ENCODE peak calls at places on chromosomes 6 and 20, in five cellular contexts. Q is A549, H is MM.1S, V is endothelial cell of umbilical vein, X is keratinocyte. Z is an unnamed sample.
A peak's percentile ranks its signal among the peaks of the same experiment; 100 is the strongest.

GRCh38 chr20:23655551-23656211 is 17.9 kb upstream of the CST3 start:
- DNase-seq in Q (no peak), H (no peak), V (no peak), X (no peak), Z (no peak)

GRCh38 chr20:21104921-21105320 is 1.2 kb downstream of the LINC00237 start:
- DNase-seq in Q (no peak), H (no peak), V (no peak), X (no peak), Z (no peak)

GRCh38 chr20:14696937-14697336 is 359.5 kb upstream of the FLRT3 start:
- DNase-seq in Q (no peak), H (no peak), V (no peak), X (no peak), Z (no peak)

GRCh38 chr6:142387997-142388815 is 86.4 kb downstream of the ADGRG6 start:
- DNase-seq in Q (no peak), H (no peak), V (peak; percentile 81), X (no peak), Z (peak; percentile 66)

GRCh38 chr20:60697252-60697651 is 554.8 kb upstream of the CDH4 start:
- DNase-seq in Q (no peak), H (no peak), V (no peak), X (no peak), Z (no peak)

GRCh38 chr6:51619042-51619799 is 468.2 kb downstream of the PKHD1 start:
- DNase-seq in Q (no peak), H (no peak), V (no peak), X (no peak), Z (peak; percentile 8)

GRCh38 chr6:55758156-55758942 is 117.0 kb downstream of the BMP5 start:
- DNase-seq in Q (peak; percentile 8), H (no peak), V (peak; percentile 46), X (peak; percentile 36), Z (peak; percentile 65)

GRCh38 chr20:8535403-8536003 is 403.4 kb downstream of the PLCB1 start:
- DNase-seq in Q (peak; percentile 33), H (peak; percentile 17), V (peak; percentile 29), X (no peak), Z (no peak)

GRCh38 chr20:19867940-19868371 is 109.9 kb downstream of the RIN2 start:
- DNase-seq in Q (no peak), H (no peak), V (no peak), X (no peak), Z (no peak)

GRCh38 chr20:33896509-33896908 is 85.4 kb downstream of the CHMP4B start:
- DNase-seq in Q (no peak), H (no peak), V (no peak), X (no peak), Z (no peak)

GRCh38 chr6:89475634-89476033 is 42.7 kb downstream of the ANKRD6 start:
- DNase-seq in Q (no peak), H (peak; percentile 49), V (peak; percentile 10), X (no peak), Z (no peak)

GRCh38 chr6:38808039-38808438 is 92.9 kb downstream of the DNAH8 start:
- DNase-seq in Q (no peak), H (no peak), V (no peak), X (no peak), Z (no peak)

DNA sequence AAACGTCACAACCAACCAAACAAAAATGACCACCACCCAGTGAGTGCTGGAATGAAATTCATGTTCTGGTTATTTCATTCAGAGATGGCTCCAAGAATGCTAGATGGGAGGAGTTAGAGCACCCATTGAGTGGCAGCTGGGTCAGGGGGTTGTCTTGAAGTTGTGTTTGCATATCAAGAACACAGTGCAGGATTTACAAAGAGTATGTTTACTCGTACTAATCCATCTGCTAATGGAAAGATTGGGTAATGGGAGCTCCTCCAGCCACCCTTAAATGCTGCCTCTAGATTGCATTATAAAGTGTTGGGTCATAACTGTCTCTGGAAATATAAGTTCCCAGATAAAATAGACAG is 13.4 kb downstream of the SLC35F1 start:
- DNase-seq in Q (no peak), H (no peak), V (no peak), X (no peak), Z (peak; percentile 17)
- H3K4me3 ChIP-seq in Q (no peak overlapping the region), H (no peak overlapping the region), V (no peak overlapping the region), X (no peak overlapping the region), Z (no peak overlapping the region)

DNA sequence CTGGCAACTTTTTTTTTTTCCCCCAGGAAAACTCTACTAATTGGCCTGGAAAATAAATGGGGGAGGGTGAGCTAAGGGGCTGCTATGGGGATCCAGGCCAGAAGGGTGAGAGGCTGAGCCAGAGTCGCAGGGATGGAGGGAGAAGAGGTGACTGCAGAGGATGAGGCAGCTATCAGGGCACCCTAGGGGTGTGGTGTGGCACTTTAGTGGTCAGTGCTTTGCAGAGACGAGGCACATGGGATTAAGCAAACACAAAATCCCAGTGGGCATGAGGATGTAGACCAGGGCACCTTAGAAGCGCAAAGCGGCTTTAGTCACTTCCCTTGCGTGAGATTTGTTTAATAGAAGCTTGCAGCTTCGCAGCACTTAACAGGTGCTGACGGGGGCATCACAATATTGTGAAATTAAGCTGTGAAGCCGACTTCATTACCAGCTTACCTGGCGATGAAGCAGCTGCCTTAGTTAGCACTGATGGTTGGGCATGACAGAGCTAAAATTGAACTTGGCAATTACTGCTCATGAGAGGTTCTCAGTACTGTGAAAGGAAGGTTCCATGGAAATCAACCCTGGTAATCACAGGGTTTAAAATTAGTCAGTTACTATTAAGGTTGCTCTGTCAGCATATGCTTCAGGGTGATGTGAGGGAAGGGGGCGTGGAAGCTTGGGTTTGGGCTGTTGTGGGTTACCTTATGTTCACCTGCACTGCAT is 26.0 kb downstream of the TOX2 start:
- DNase-seq in Q (no peak), H (peak; percentile 45), V (no peak), X (no peak), Z (no peak)
- H3K4me2 ChIP-seq in Q (peak overlapping the region; percentile 81), H (no peak overlapping the region), V (no peak overlapping the region), X (no peak overlapping the region), Z (no peak overlapping the region)

GRCh38 chr6:149244105-149244504 is 73.4 kb upstream of the TAB2 start:
- DNase-seq in Q (no peak), H (no peak), V (no peak), X (no peak), Z (no peak)
- H3K4me1 ChIP-seq in Q (peaks cover 7% of the 10 kb centered on the region), H (peaks cover 53% of the 10 kb centered on the region), V (no peaks in the 10 kb centered on the region), X (no peaks in the 10 kb centered on the region), Z (peaks cover 5% of the 10 kb centered on the region)

GRCh38 chr6:37559060-37559459 is 59.4 kb upstream of the CCDC167 start:
- DNase-seq in Q (no peak), H (no peak), V (no peak), X (no peak), Z (no peak)

GRCh38 chr6:37559501-37559900 is 59.8 kb upstream of the CCDC167 start:
- DNase-seq in Q (no peak), H (no peak), V (no peak), X (no peak), Z (no peak)

GRCh38 chr6:37561361-37561760 is 61.7 kb upstream of the CCDC167 start:
- DNase-seq in Q (no peak), H (no peak), V (no peak), X (no peak), Z (no peak)

GRCh38 chr6:37558646-37559045 is 59.0 kb upstream of the CCDC167 start:
- DNase-seq in Q (no peak), H (no peak), V (no peak), X (no peak), Z (no peak)

GRCh38 chr6:37560737-37561103 is 61.0 kb upstream of the CCDC167 start:
- DNase-seq in Q (no peak), H (no peak), V (no peak), X (no peak), Z (no peak)
- H3K4me3 ChIP-seq in Q (no peak overlapping the region), H (no peak overlapping the region), V (no peak overlapping the region), X (no peak overlapping the region), Z (no peak overlapping the region)

GRCh38 chr6:160507420-160507819 is 156.7 kb downstream of the LPA start:
- DNase-seq in Q (no peak), H (no peak), V (no peak), X (no peak), Z (no peak)
- H3K4me2 ChIP-seq in Q (no peak overlapping the region), H (no peak overlapping the region), V (no peak overlapping the region), X (no peak overlapping the region), Z (no peak overlapping the region)

GRCh38 chr6:147561742-147562141 is 53.3 kb downstream of the SAMD5 start:
- DNase-seq in Q (no peak), H (no peak), V (peak; percentile 36), X (no peak), Z (no peak)
- H3K4me1 ChIP-seq in Q (no peaks in the 10 kb centered on the region), H (no peaks in the 10 kb centered on the region), V (peaks cover 7% of the 10 kb centered on the region), X (no peaks in the 10 kb centered on the region), Z (peaks cover 5% of the 10 kb centered on the region)

GRCh38 chr20:3084283-3084985 is at the start of gene AVP:
- DNase-seq in Q (no peak), H (no peak), V (no peak), X (no peak), Z (no peak)
- H3K4me3 ChIP-seq in Q (no peak within 1 kb of the TSS), H (no peak within 1 kb of the TSS), V (no peak within 1 kb of the TSS), X (no peak within 1 kb of the TSS), Z (no peak within 1 kb of the TSS)